ENCODE peak calls at places on chromosomes 5 and 9, in five cellular contexts. Z is SK-N-SH, S is uterus, K is adrenal gland, L is left ventricle myocardium inferior. O is an unnamed sample. For H3K4me1, the result is how much of the 10 kb centered on the place peaks cover.

GRCh38 chr9:38689678-38690077 is 30.3 kb downstream of the FAM240B start:
- DNase-seq in Z (peak), L (no peak), K (no peak), S (peak), O (no peak)

GRCh38 chr5:175902013-175902412 is 30.6 kb downstream of the CPLX2 start:
- DNase-seq in L (no peak), S (no peak), K (no peak), Z (no peak), O (no peak)

GRCh38 chr9:125815568-125815967 is 68.4 kb downstream of the PBX3 start:
- DNase-seq in K (no peak), L (no peak), Z (no peak), S (no peak), O (no peak)

GRCh38 chr5:35160486-35161116 is 69.7 kb downstream of the PRLR start:
- DNase-seq in K (no peak), L (no peak), S (no peak), Z (no peak), O (no peak)

GRCh38 chr9:22529426-22530199 is 83.0 kb downstream of the DMRTA1 start:
- DNase-seq in K (no peak), Z (no peak), S (no peak), L (no peak), O (no peak)

GRCh38 chr9:125409637-125410521 is 148.3 kb downstream of the GAPVD1 start:
- DNase-seq in L (no peak), Z (peak), S (peak), K (no peak), O (no peak)

GRCh38 chr5:176538505-176538806 is 1.3 kb upstream of the RNF44 start:
- DNase-seq in S (no peak), K (no peak), L (no peak), Z (no peak), O (no peak)

GRCh38 chr5:139797335-139797734 is 1.7 kb downstream of the PSD2 start:
- DNase-seq in L (no peak), S (no peak), Z (no peak), K (no peak), O (no peak)

GRCh38 chr5:173318881-173319609 is 9.2 kb downstream of the STC2 start:
- DNase-seq in Z (no peak), L (no peak), S (no peak), K (peak), O (no peak)

GRCh38 chr9:109919736-109920408 is 139.9 kb downstream of the PALM2AKAP2 start:
- DNase-seq in K (no peak), Z (no peak), S (no peak), L (no peak), O (no peak)

GRCh38 chr5:159792180-159792579 is 124.1 kb upstream of the ADRA1B start:
- DNase-seq in L (no peak), Z (no peak), K (no peak), S (no peak), O (no peak)

GRCh38 chr5:157100140-157100679 is 8.6 kb downstream of the HAVCR2 start:
- DNase-seq in Z (no peak), K (peak), L (no peak), S (no peak), O (no peak)

GRCh38 chr5:106801554-106801953 is 869.2 kb downstream of the EFNA5 start:
- DNase-seq in Z (no peak), S (no peak), L (no peak), K (no peak), O (no peak)

GRCh38 chr9:126108240-126108639 is 218.4 kb upstream of the MVB12B start:
- DNase-seq in Z (no peak), S (no peak), L (no peak), K (no peak), O (no peak)

GRCh38 chr5:33091571-33092363 is 349.0 kb upstream of the TARS1 start:
- DNase-seq in L (no peak), S (no peak), K (no peak), Z (no peak), O (no peak)

GRCh38 chr5:179832039-179832745 is 11.5 kb downstream of the SQSTM1 start:
- DNase-seq in S (no peak), Z (no peak), L (no peak), K (no peak), O (no peak)

GRCh38 chr5:60365001-60365400 is 335.0 kb downstream of the DEPDC1B start:
- DNase-seq in Z (no peak), S (no peak), K (no peak), L (no peak), O (no peak)

GRCh38 chr9:20848490-20848889 is 164.4 kb downstream of the FOCAD start:
- DNase-seq in Z (no peak), S (no peak), L (no peak), K (no peak), O (no peak)

GRCh38 chr5:172504736-172505402 is 50.5 kb upstream of the SH3PXD2B start:
- DNase-seq in Z (no peak), L (peak), S (peak), K (peak), O (peak)

GRCh38 chr5:135214897-135215616 is 181.0 kb upstream of the PITX1 start:
- DNase-seq in S (no peak), L (no peak), Z (peak), K (peak), O (no peak)

GRCh38 chr9:107982735-107983134 is 493.2 kb upstream of the KLF4 start:
- DNase-seq in L (no peak), Z (no peak), K (no peak), S (no peak), O (no peak)

GRCh38 chr9:133122935-133123611 is 2.0 kb upstream of the RALGDS start:
- DNase-seq in K (peak), L (peak), S (peak), Z (peak), O (no peak)

GRCh38 chr9:89849096-89849495 is 244.3 kb downstream of the GADD45G start:
- DNase-seq in S (no peak), K (no peak), L (no peak), Z (no peak), O (no peak)

GRCh38 chr9:77588319-77588937 is 59.7 kb downstream of the GNA14 start:
- DNase-seq in K (no peak), L (no peak), S (no peak), Z (no peak), O (no peak)

GRCh38 chr5:40446910-40447309 is 232.8 kb upstream of the PTGER4 start:
- DNase-seq in K (no peak), S (no peak), Z (no peak), L (no peak), O (no peak)

GRCh38 chr9:133693703-133694529 is 44.2 kb downstream of the SARDH start:
- DNase-seq in Z (no peak), K (no peak), S (no peak), L (peak), O (no peak)

GRCh38 chr5:80654054-80654390 is 430 bp upstream of the MSH3 start:
- DNase-seq in K (no peak), S (no peak), L (no peak), Z (peak), O (no peak)

GRCh38 chr9:94922098-94922607 is 195.7 kb downstream of the AOPEP start:
- DNase-seq in L (no peak), K (peak), S (peak), Z (no peak), O (peak)

GRCh38 chr9:14304242-14304641 is 9.7 kb downstream of the NFIB start:
- DNase-seq in L (no peak), Z (no peak), K (no peak), S (no peak), O (no peak)

GRCh38 chr9:71819115-71819739 is 50.9 kb upstream of the CEMIP2 start:
- DNase-seq in L (no peak), S (no peak), K (peak), Z (peak), O (no peak)

GRCh38 chr5:67010684-67011409 is 185.8 kb downstream of the CD180 start:
- DNase-seq in K (no peak), S (no peak), Z (no peak), L (no peak), O (peak)

GRCh38 chr5:167639761-167640160 is 651.7 kb upstream of the WWC1 start:
- DNase-seq in L (no peak), K (no peak), S (no peak), Z (no peak), O (no peak)

GRCh38 chr5:167639213-167639612 is 652.2 kb upstream of the WWC1 start:
- DNase-seq in S (no peak), Z (no peak), K (no peak), L (no peak), O (no peak)

GRCh38 chr5:167642779-167643517 is 648.5 kb upstream of the WWC1 start:
- DNase-seq in S (no peak), Z (peak), K (no peak), L (no peak), O (no peak)

GRCh38 chr5:167644619-167645018 is 646.8 kb upstream of the WWC1 start:
- DNase-seq in S (no peak), L (no peak), Z (no peak), K (no peak), O (no peak)

GRCh38 chr5:167643616-167644015 is 647.8 kb upstream of the WWC1 start:
- DNase-seq in Z (no peak), K (no peak), S (no peak), L (no peak), O (no peak)
- H3K27ac ChIP-seq in Z (peak), K (no peak), S (no peak), L (no peak), O (no peak)

GRCh38 chr9:4114569-4115505 is 185.0 kb downstream of the GLIS3 start:
- DNase-seq in L (no peak), Z (no peak), S (no peak), K (no peak), O (no peak)
- H3K4me1 ChIP-seq in L (under half), Z (under half), S (under half), K (under half), O (under half)

DNA sequence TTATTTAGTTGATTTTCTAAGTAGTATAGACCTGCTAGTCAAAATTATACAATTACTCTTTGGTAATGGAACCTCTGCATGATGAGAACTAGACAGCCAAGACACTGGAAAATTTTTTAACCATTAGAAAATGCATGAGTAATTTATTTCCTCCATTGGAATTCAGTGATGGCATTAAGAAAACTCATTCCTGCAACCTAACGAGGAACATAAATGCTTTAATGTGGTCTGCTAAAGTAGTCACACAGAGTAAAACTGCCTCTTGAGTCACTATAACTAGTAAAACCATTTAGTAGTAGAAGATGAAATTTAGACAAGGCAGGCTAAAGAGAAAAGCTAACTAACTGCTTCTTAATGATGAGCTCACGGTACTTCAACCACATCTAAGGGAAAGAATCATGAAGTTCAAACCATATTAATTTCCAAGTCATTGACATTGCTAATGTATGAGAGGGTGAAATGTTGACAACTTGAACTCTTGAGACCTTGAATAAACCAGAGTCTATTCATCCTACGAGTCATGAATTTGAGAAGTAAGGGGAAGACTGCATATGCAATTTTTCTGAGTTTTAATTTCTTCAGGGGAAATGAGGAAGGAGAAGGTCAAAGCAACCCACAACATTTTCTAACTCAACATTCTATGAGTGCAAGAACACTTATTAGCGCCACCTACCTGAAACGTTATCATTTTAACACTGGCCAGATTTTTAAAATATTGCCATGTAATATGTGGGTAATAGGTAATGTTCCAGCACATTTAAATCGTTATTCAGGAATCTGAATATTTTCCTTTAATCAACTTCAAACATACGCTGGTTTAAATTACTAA is 74.4 kb downstream of the GLIS3 start:
- DNase-seq in S (no peak), Z (no peak), L (no peak), K (no peak), O (no peak)
- H3K27ac ChIP-seq in S (no peak), Z (peak), L (no peak), K (no peak), O (no peak)

DNA sequence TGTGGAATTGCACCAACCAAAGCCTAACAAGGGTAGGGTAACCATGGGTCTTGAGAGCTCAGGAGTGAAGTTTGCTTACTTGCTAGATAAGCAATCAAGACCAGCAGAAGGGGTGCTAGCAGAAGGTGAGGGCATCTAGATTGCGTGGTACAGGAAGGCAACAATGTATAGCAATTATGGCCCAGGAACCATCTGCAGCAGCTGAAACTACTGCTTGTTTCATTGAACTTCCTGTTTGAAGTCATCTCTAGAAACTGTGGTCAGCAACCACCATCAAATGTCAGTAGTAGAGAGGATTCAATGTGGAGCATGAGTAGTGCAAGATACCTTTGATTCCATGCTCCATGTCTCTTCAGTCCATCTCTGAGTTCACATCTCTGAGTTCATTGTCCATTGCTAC is 462.1 kb upstream of the GRAMD2B start:
- DNase-seq in L (no peak), K (no peak), Z (no peak), S (no peak), O (no peak)
- H3K4me1 ChIP-seq in L (under half), K (under half), Z (under half), S (under half), O (under half)

DNA sequence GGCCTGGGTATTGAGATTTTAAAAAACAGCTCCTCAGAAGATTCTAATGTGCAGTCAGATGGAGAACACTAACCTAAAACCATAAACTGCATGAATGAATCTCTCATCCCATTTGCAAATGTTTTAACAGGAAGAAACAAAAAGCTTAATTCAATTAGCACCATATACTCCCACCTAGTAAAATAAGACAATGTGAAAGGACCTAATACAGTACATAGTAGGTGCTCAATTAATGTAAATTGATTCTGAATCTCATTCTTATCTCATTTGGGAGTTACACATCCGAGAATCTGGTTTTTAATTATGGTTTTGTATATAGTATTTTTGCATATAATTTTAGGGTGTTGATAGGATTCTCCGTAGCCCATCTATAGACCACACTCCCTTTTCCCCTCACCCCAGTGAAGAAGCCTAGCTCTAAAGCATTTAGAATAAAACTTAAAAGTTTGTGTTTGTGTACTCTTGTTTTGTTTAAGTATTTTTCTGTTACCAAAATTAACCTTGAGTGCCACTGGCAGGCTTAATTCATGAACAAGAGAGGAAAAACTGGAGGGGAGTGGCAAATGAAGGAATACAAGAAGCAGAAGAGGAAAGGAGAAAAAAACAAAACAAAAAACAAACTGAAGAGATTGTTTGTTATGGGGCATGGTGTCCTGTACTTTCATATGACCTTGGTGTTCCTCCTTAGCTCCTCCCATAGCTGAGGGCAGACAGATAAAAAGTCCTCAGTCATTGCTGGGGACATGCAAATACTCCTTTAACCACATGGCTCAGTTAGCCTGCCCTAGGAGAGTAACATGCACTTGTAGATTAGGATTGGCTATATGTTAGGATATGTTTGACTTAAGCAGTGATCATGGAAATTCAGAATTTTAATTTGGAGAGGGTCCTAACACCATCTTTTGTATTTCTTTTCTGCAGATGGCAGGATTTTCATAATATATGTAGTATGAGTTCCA is 1.2 kb downstream of the RNF14 start:
- DNase-seq in K (no peak), L (no peak), Z (no peak), S (no peak), O (no peak)
- H3K27ac ChIP-seq in K (peak), L (peak), Z (peak), S (peak), O (no peak)

GRCh38 chr5:53358794-53359193 is 121.6 kb upstream of the FST start:
- DNase-seq in Z (no peak), K (no peak), L (no peak), S (no peak), O (no peak)

GRCh38 chr5:53360811-53361210 is 119.6 kb upstream of the FST start:
- DNase-seq in Z (no peak), K (no peak), L (no peak), S (no peak), O (no peak)

GRCh38 chr5:53357439-53357838 is 123.0 kb upstream of the FST start:
- DNase-seq in S (no peak), L (no peak), Z (no peak), K (no peak), O (no peak)

GRCh38 chr5:53361708-53362107 is 118.7 kb upstream of the FST start:
- DNase-seq in S (no peak), L (no peak), K (no peak), Z (no peak), O (no peak)

GRCh38 chr5:53359906-53360305 is 120.5 kb upstream of the FST start:
- DNase-seq in L (no peak), K (no peak), S (no peak), Z (no peak), O (no peak)
- H3K4me1 ChIP-seq in L (under half), K (under half), S (under half), Z (under half), O (under half)

DNA sequence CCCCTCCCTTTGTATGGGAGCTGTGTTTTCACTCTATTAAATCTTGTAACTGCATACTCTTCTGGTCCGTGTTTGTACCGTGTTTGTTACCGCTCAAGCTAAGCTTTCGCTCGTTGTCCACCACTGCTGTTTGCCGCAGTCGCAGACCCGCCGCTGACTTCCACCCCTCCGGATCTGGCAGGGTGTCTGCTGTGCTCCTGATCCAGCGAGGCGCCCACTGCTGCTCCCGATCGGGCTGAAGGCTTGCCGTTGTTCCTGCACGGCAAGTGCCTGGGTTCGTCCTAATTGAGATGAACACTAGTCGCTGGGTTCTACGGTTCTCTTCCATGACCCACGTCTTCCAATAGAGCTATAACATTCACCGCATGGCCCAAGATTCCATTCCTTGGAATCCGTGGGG is 6.6 kb upstream of the GNE start:
- DNase-seq in K (no peak), L (no peak), Z (no peak), S (no peak), O (no peak)
- H3K27ac ChIP-seq in K (no peak), L (no peak), Z (no peak), S (no peak), O (no peak)

GRCh38 chr5:6486074-6486473 is 37.4 kb downstream of the UBE2QL1 start:
- DNase-seq in K (no peak), S (no peak), Z (no peak), L (no peak), O (no peak)
- H3K4me1 ChIP-seq in K (under half), S (under half), Z (under half), L (under half), O (under half)

GRCh38 chr5:82863260-82863659 is 213.9 kb downstream of the TMEM167A start:
- DNase-seq in Z (no peak), K (no peak), S (no peak), L (no peak), O (no peak)

GRCh38 chr5:82861705-82862104 is 215.5 kb downstream of the TMEM167A start:
- DNase-seq in S (no peak), K (peak), Z (no peak), L (no peak), O (no peak)

GRCh38 chr5:82862247-82862646 is 214.9 kb downstream of the TMEM167A start:
- DNase-seq in S (no peak), Z (no peak), L (no peak), K (no peak), O (no peak)

DNA sequence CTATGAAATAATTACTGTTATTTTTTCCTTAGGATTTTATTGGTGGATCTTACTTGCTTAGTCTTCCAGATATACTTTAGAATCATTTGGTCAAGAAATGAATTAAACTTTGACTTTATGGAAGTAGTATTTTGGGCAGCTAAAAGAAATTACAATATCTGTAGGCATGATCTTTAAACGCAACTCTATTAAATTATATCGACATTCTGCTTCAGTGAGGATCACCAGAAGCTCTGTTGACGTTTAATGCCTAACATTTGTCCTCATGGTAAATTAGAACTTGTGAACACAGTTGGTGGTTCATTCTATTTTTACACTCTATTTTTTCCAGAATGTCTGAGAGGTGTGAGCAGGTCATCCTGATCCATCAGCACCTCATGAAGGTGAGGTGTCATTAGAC is 211.6 kb downstream of the TMEM167A start:
- DNase-seq in Z (no peak), S (no peak), L (no peak), K (no peak), O (no peak)
- H3K27ac ChIP-seq in Z (no peak), S (no peak), L (no peak), K (no peak), O (no peak)

GRCh38 chr5:74030371-74030770 is 404.4 kb downstream of the ARHGEF28 start:
- DNase-seq in L (no peak), S (no peak), K (no peak), Z (no peak), O (no peak)

GRCh38 chr5:74031536-74031935 is 405.5 kb downstream of the ARHGEF28 start:
- DNase-seq in K (no peak), Z (no peak), L (no peak), S (no peak), O (no peak)

GRCh38 chr5:74032617-74033016 is 406.6 kb downstream of the ARHGEF28 start:
- DNase-seq in S (no peak), Z (no peak), L (no peak), K (no peak), O (no peak)

GRCh38 chr5:74028976-74029375 is 403.0 kb downstream of the ARHGEF28 start:
- DNase-seq in S (no peak), L (no peak), K (no peak), Z (no peak), O (no peak)

GRCh38 chr5:74030821-74031220 is 404.8 kb downstream of the ARHGEF28 start:
- DNase-seq in S (no peak), L (no peak), Z (no peak), K (no peak), O (no peak)
- H3K4me1 ChIP-seq in S (under half), L (under half), Z (under half), K (under half), O (under half)

O was measured in aorta.